ENCODE peak calls at places on chromosomes 11 and 22, in six cellular contexts. One of them, this sample, is unnamed.

GRCh38 chr11:69107413-69107812 is 48.3 kb upstream of the SMIM38 start:
- DNase-seq in A549: no peak
- DNase-seq in K562: no peak
- DNase-seq in HepG2: no peak
- DNase-seq in endothelial cell of umbilical vein: no peak
- DNase-seq in GM12878: no peak
- DNase-seq in this sample: no peak

GRCh38 chr11:26522912-26523610 is 49.0 kb downstream of the MUC15 start:
- DNase-seq in A549: peak; percentile 64
- DNase-seq in K562: no peak
- DNase-seq in HepG2: peak; percentile 32
- DNase-seq in endothelial cell of umbilical vein: no peak
- DNase-seq in GM12878: no peak
- DNase-seq in this sample: peak; percentile 39

GRCh38 chr11:118897721-118898310 is 14.1 kb downstream of the CXCR5 start:
- DNase-seq in A549: no peak
- DNase-seq in K562: no peak
- DNase-seq in HepG2: no peak
- DNase-seq in endothelial cell of umbilical vein: no peak
- DNase-seq in GM12878: no peak
- DNase-seq in this sample: no peak

GRCh38 chr22:44441401-44442185 is 56.4 kb downstream of the RTL6 start:
- DNase-seq in A549: no peak
- DNase-seq in K562: no peak
- DNase-seq in HepG2: no peak
- DNase-seq in endothelial cell of umbilical vein: no peak
- DNase-seq in GM12878: no peak
- DNase-seq in this sample: no peak

GRCh38 chr11:75163917-75164316 is 13.0 kb downstream of the SLCO2B1 start:
- DNase-seq in A549: no peak
- DNase-seq in K562: no peak
- DNase-seq in HepG2: no peak
- DNase-seq in endothelial cell of umbilical vein: no peak
- DNase-seq in GM12878: no peak
- DNase-seq in this sample: no peak

GRCh38 chr11:71283960-71284359 is 31.6 kb upstream of the SHANK2 start:
- DNase-seq in A549: no peak
- DNase-seq in K562: no peak
- DNase-seq in HepG2: peak; percentile 62
- DNase-seq in endothelial cell of umbilical vein: no peak
- DNase-seq in GM12878: no peak
- DNase-seq in this sample: no peak

GRCh38 chr11:58061813-58062212 is 31.1 kb downstream of the OR6Q1 start:
- DNase-seq in A549: no peak
- DNase-seq in K562: no peak
- DNase-seq in HepG2: no peak
- DNase-seq in endothelial cell of umbilical vein: peak; percentile 10
- DNase-seq in GM12878: no peak
- DNase-seq in this sample: peak; percentile 14

GRCh38 chr11:64994318-64994717 is 2.5 kb downstream of the BATF2 start:
- DNase-seq in A549: no peak
- DNase-seq in K562: no peak
- DNase-seq in HepG2: no peak
- DNase-seq in endothelial cell of umbilical vein: no peak
- DNase-seq in GM12878: no peak
- DNase-seq in this sample: no peak

GRCh38 chr11:46489668-46490560 is 98.3 kb upstream of the CHRM4 start:
- DNase-seq in A549: peak; percentile 66
- DNase-seq in K562: peak; percentile 49
- DNase-seq in HepG2: peak; percentile 59
- DNase-seq in endothelial cell of umbilical vein: peak; percentile 62
- DNase-seq in GM12878: no peak
- DNase-seq in this sample: peak; percentile 67

GRCh38 chr22:37309221-37310074 is 27.1 kb downstream of the CYTH4 start:
- DNase-seq in A549: no peak
- DNase-seq in K562: peak; percentile 35
- DNase-seq in HepG2: no peak
- DNase-seq in endothelial cell of umbilical vein: no peak
- DNase-seq in GM12878: peak; percentile 55
- DNase-seq in this sample: peak; percentile 92

GRCh38 chr11:64120951-64121569 is 44.9 kb downstream of the MACROD1 start:
- DNase-seq in A549: peak; percentile 26
- DNase-seq in K562: no peak
- DNase-seq in HepG2: no peak
- DNase-seq in endothelial cell of umbilical vein: no peak
- DNase-seq in GM12878: no peak
- DNase-seq in this sample: no peak

GRCh38 chr22:43972931-43973330 is 17.7 kb downstream of the SAMM50 start:
- DNase-seq in A549: no peak
- DNase-seq in K562: no peak
- DNase-seq in HepG2: no peak
- DNase-seq in endothelial cell of umbilical vein: no peak
- DNase-seq in GM12878: no peak
- DNase-seq in this sample: no peak

GRCh38 chr11:61910473-61911123 is 6.8 kb downstream of the RAB3IL1 start:
- DNase-seq in A549: no peak
- DNase-seq in K562: no peak
- DNase-seq in HepG2: no peak
- DNase-seq in endothelial cell of umbilical vein: no peak
- DNase-seq in GM12878: no peak
- DNase-seq in this sample: no peak

GRCh38 chr11:73236205-73236765 is 18.2 kb downstream of the P2RY2 start:
- DNase-seq in A549: no peak
- DNase-seq in K562: no peak
- DNase-seq in HepG2: no peak
- DNase-seq in endothelial cell of umbilical vein: no peak
- DNase-seq in GM12878: no peak
- DNase-seq in this sample: no peak

GRCh38 chr11:73233211-73233610 is 15.1 kb downstream of the P2RY2 start:
- DNase-seq in A549: no peak
- DNase-seq in K562: no peak
- DNase-seq in HepG2: no peak
- DNase-seq in endothelial cell of umbilical vein: no peak
- DNase-seq in GM12878: no peak
- DNase-seq in this sample: no peak

GRCh38 chr11:73233704-73234402 is 15.8 kb downstream of the P2RY2 start:
- DNase-seq in A549: no peak
- DNase-seq in K562: no peak
- DNase-seq in HepG2: no peak
- DNase-seq in endothelial cell of umbilical vein: no peak
- DNase-seq in GM12878: no peak
- DNase-seq in this sample: no peak

GRCh38 chr11:73235236-73235786 is 17.2 kb downstream of the P2RY2 start:
- DNase-seq in A549: no peak
- DNase-seq in K562: no peak
- DNase-seq in HepG2: no peak
- DNase-seq in endothelial cell of umbilical vein: no peak
- DNase-seq in GM12878: no peak
- DNase-seq in this sample: no peak

DNA sequence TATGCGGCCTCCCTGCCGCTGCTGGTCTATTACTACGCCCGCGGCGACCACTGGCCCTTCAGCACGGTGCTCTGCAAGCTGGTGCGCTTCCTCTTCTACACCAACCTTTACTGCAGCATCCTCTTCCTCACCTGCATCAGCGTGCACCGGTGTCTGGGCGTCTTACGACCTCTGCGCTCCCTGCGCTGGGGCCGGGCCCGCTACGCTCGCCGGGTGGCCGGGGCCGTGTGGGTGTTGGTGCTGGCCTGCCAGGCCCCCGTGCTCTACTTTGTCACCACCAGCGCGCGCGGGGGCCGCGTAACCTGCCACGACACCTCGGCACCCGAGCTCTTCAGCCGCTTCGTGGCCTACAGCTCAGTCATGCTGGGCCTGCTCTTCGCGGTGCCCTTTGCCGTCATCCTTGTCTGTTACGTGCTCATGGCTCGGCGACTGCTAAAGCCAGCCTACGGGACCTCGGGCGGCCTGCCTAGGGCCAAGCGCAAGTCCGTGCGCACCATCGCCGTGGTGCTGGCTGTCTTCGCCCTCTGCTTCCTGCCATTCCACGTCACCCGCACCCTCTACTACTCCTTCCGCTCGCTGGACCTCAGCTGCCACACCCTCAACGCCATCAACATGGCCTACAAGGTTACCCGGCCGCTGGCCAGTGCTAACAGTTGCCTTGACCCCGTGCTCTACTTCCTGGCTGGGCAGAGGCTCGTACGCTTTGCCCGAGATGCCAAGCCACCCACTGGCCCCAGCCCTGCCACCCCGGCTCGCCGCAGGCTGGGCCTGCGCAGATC is 16.5 kb downstream of the P2RY2 start:
- DNase-seq in A549: no peak
- DNase-seq in K562: no peak
- DNase-seq in HepG2: no peak
- DNase-seq in endothelial cell of umbilical vein: no peak
- DNase-seq in GM12878: no peak
- DNase-seq in this sample: no peak
- TF ChIP-seq POLR2A in A549: no peak
- TF ChIP-seq POLR2A in K562: no peak
- TF ChIP-seq POLR2A in HepG2: no peak
- TF ChIP-seq POLR2A in endothelial cell of umbilical vein: no peak
- TF ChIP-seq POLR2A in GM12878: no peak
- TF ChIP-seq POLR2A in this sample: no peak

GRCh38 chr11:94184861-94185260 is 56.2 kb downstream of the PANX1 start:
- DNase-seq in A549: no peak
- DNase-seq in K562: no peak
- DNase-seq in HepG2: no peak
- DNase-seq in endothelial cell of umbilical vein: no peak
- DNase-seq in GM12878: no peak
- DNase-seq in this sample: no peak
- TF ChIP-seq MYC in A549: no peak
- TF ChIP-seq MYC in K562: no peak
- TF ChIP-seq MYC in HepG2: no peak
- TF ChIP-seq MYC in endothelial cell of umbilical vein: no peak
- TF ChIP-seq MYC in GM12878: no peak
- TF ChIP-seq MYC in this sample: no peak

GRCh38 chr22:16789860-16790493 is 35.2 kb downstream of the XKR3 start:
- DNase-seq in A549: no peak
- DNase-seq in K562: no peak
- DNase-seq in HepG2: no peak
- DNase-seq in endothelial cell of umbilical vein: no peak
- DNase-seq in GM12878: no peak
- DNase-seq in this sample: peak; percentile 51
- TF ChIP-seq MAX in A549: no peak
- TF ChIP-seq MAX in K562: no peak
- TF ChIP-seq MAX in HepG2: no peak
- TF ChIP-seq MAX in endothelial cell of umbilical vein: no peak
- TF ChIP-seq MAX in GM12878: no peak
- TF ChIP-seq MAX in this sample: no peak

DNA sequence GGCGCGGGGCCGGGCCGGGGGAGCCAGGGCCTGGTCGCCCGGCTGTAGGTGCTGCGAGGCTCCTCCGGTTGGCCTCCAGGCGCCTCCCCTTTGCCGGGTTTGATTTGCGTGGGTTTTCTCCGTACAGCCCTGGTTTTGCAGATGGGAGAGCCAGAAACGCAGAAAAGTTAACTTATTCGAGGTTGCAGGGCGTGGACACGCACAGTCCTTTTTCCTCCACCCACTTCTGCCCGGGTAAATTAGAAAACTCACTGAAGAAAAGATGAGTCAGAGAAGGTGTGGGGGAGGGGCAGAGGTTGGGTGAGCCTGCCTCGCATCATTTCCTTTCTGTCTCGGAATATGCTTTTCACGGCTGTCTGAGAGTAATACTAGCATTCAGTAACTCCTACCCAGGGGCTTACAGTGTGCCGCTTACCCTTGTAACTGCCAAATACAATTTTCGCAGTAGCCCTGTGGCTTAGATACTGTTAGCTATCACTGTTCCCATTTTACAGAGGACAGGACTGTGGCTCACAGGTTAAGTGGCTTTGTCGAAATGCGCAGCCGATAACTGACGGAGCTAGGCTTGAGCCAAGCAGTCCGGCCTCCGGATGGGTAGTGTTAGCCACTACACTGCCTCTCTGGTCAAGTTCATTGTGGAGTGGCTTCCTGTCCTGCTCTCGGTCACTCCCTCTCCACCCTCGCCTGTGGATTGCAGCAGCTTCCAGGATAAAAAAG is 811 bp downstream of the FADD start:
- DNase-seq in A549: peak; percentile 56
- DNase-seq in K562: peak; percentile 82
- DNase-seq in HepG2: peak; percentile 59
- DNase-seq in endothelial cell of umbilical vein: peak; percentile 90
- DNase-seq in GM12878: peak; percentile 40
- DNase-seq in this sample: peak; percentile 91
- TF ChIP-seq POLR2A in A549: no peak
- TF ChIP-seq POLR2A in K562: peak; percentile 62
- TF ChIP-seq POLR2A in HepG2: peak; percentile 47
- TF ChIP-seq POLR2A in endothelial cell of umbilical vein: peak; percentile 89
- TF ChIP-seq POLR2A in GM12878: peak; percentile 46
- TF ChIP-seq POLR2A in this sample: no peak

DNA sequence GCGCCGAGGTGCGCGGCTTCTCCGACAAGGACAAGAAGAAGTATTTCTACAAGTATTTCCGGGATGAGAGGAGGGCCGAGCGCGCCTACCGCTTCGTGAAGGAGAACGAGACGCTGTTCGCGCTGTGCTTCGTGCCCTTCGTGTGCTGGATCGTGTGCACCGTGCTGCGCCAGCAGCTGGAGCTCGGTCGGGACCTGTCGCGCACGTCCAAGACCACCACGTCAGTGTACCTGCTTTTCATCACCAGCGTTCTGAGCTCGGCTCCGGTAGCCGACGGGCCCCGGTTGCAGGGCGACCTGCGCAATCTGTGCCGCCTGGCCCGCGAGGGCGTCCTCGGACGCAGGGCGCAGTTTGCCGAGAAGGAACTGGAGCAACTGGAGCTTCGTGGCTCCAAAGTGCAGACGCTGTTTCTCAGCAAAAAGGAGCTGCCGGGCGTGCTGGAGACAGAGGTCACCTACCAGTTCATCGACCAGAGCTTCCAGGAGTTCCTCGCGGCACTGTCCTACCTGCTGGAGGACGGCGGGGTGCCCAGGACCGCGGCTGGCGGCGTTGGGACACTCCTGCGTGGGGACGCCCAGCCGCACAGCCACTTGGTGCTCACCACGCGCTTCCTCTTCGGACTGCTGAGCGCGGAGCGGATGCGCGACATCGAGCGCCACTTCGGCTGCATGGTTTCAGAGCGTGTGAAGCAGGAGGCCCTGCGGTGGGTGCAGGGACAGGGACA is 2.7 kb downstream of the NLRP6 start:
- DNase-seq in A549: peak; percentile 37
- DNase-seq in K562: no peak
- DNase-seq in HepG2: no peak
- DNase-seq in endothelial cell of umbilical vein: no peak
- DNase-seq in GM12878: no peak
- DNase-seq in this sample: no peak
- TF ChIP-seq MYC in A549: no peak
- TF ChIP-seq MYC in K562: no peak
- TF ChIP-seq MYC in HepG2: no peak
- TF ChIP-seq MYC in endothelial cell of umbilical vein: no peak
- TF ChIP-seq MYC in GM12878: no peak
- TF ChIP-seq MYC in this sample: no peak